ENCODE peak calls at places on chromosomes 1 and 21, in nine cellular contexts. One of them, this sample, is unnamed.

GRCh38 chr1:66764994-66765578 is 12.8 kb downstream of the DYNLT5 start:
- DNase-seq in body of pancreas: peak; percentile 34
- DNase-seq in effector memory CD4-positive, alpha-beta T cell: peak; percentile 24
- DNase-seq in heart right ventricle: peak; percentile 25
- DNase-seq in right lobe of liver: peak; percentile 44
- DNase-seq in hepatocyte: peak; percentile 66
- DNase-seq in left ventricle myocardium inferior: no peak
- DNase-seq in DND-41: peak; percentile 58
- DNase-seq in IMR-90: peak; percentile 66
- DNase-seq in this sample: no peak

GRCh38 chr1:159120317-159120716 is 43.8 kb upstream of the AIM2 start:
- DNase-seq in DND-41: no peak
- DNase-seq in right lobe of liver: no peak
- DNase-seq in body of pancreas: no peak
- DNase-seq in heart right ventricle: no peak
- DNase-seq in IMR-90: no peak
- DNase-seq in hepatocyte: no peak
- DNase-seq in left ventricle myocardium inferior: no peak
- DNase-seq in effector memory CD4-positive, alpha-beta T cell: no peak
- DNase-seq in this sample: no peak

GRCh38 chr1:113434081-113434873 is 44.0 kb downstream of the MAGI3 start:
- DNase-seq in IMR-90: no peak
- DNase-seq in right lobe of liver: no peak
- DNase-seq in left ventricle myocardium inferior: no peak
- DNase-seq in effector memory CD4-positive, alpha-beta T cell: no peak
- DNase-seq in hepatocyte: peak; percentile 22
- DNase-seq in body of pancreas: peak; percentile 23
- DNase-seq in heart right ventricle: no peak
- DNase-seq in DND-41: no peak
- DNase-seq in this sample: no peak

GRCh38 chr1:177849130-177849529 is 120.7 kb downstream of the SEC16B start:
- DNase-seq in DND-41: no peak
- DNase-seq in heart right ventricle: no peak
- DNase-seq in body of pancreas: no peak
- DNase-seq in right lobe of liver: no peak
- DNase-seq in left ventricle myocardium inferior: no peak
- DNase-seq in IMR-90: peak; percentile 55
- DNase-seq in hepatocyte: no peak
- DNase-seq in effector memory CD4-positive, alpha-beta T cell: no peak
- DNase-seq in this sample: no peak

GRCh38 chr1:82515650-82516049 is 714.9 kb downstream of the ADGRL2 start:
- DNase-seq in effector memory CD4-positive, alpha-beta T cell: no peak
- DNase-seq in left ventricle myocardium inferior: no peak
- DNase-seq in right lobe of liver: peak; percentile 60
- DNase-seq in IMR-90: no peak
- DNase-seq in DND-41: no peak
- DNase-seq in heart right ventricle: no peak
- DNase-seq in body of pancreas: no peak
- DNase-seq in hepatocyte: peak; percentile 11
- DNase-seq in this sample: no peak

GRCh38 chr1:235199441-235199840 is 38.4 kb upstream of the RBM34 start:
- DNase-seq in DND-41: no peak
- DNase-seq in right lobe of liver: no peak
- DNase-seq in left ventricle myocardium inferior: no peak
- DNase-seq in hepatocyte: peak; percentile 19
- DNase-seq in IMR-90: peak; percentile 33
- DNase-seq in effector memory CD4-positive, alpha-beta T cell: no peak
- DNase-seq in body of pancreas: no peak
- DNase-seq in heart right ventricle: no peak
- DNase-seq in this sample: no peak

GRCh38 chr1:214901718-214902117 is 180.8 kb upstream of the KCNK2 start:
- DNase-seq in hepatocyte: no peak
- DNase-seq in left ventricle myocardium inferior: no peak
- DNase-seq in right lobe of liver: no peak
- DNase-seq in heart right ventricle: no peak
- DNase-seq in IMR-90: peak; percentile 78
- DNase-seq in effector memory CD4-positive, alpha-beta T cell: no peak
- DNase-seq in DND-41: no peak
- DNase-seq in body of pancreas: no peak
- DNase-seq in this sample: no peak

GRCh38 chr21:24375201-24375600 is 1232.1 kb downstream of the MRPL39 start:
- DNase-seq in heart right ventricle: no peak
- DNase-seq in effector memory CD4-positive, alpha-beta T cell: no peak
- DNase-seq in hepatocyte: no peak
- DNase-seq in body of pancreas: no peak
- DNase-seq in left ventricle myocardium inferior: no peak
- DNase-seq in DND-41: peak; percentile 18
- DNase-seq in right lobe of liver: no peak
- DNase-seq in IMR-90: no peak
- DNase-seq in this sample: no peak

GRCh38 chr1:85295654-85296053 is 19.2 kb upstream of the BCL10 start:
- DNase-seq in hepatocyte: no peak
- DNase-seq in DND-41: no peak
- DNase-seq in left ventricle myocardium inferior: no peak
- DNase-seq in heart right ventricle: no peak
- DNase-seq in effector memory CD4-positive, alpha-beta T cell: no peak
- DNase-seq in right lobe of liver: no peak
- DNase-seq in IMR-90: no peak
- DNase-seq in body of pancreas: no peak
- DNase-seq in this sample: no peak

GRCh38 chr1:23221107-23221506 is 3.8 kb upstream of the HTR1D start:
- DNase-seq in IMR-90: no peak
- DNase-seq in heart right ventricle: no peak
- DNase-seq in right lobe of liver: no peak
- DNase-seq in effector memory CD4-positive, alpha-beta T cell: no peak
- DNase-seq in left ventricle myocardium inferior: no peak
- DNase-seq in body of pancreas: no peak
- DNase-seq in hepatocyte: no peak
- DNase-seq in DND-41: no peak
- DNase-seq in this sample: no peak

GRCh38 chr21:39637971-39638628 is 25.4 kb downstream of the B3GALT5 start:
- DNase-seq in right lobe of liver: no peak
- DNase-seq in IMR-90: no peak
- DNase-seq in hepatocyte: no peak
- DNase-seq in effector memory CD4-positive, alpha-beta T cell: no peak
- DNase-seq in body of pancreas: no peak
- DNase-seq in heart right ventricle: no peak
- DNase-seq in DND-41: no peak
- DNase-seq in left ventricle myocardium inferior: no peak
- DNase-seq in this sample: no peak

GRCh38 chr1:76075188-76075489 is 593 bp downstream of the ST6GALNAC3 start:
- DNase-seq in effector memory CD4-positive, alpha-beta T cell: no peak
- DNase-seq in body of pancreas: no peak
- DNase-seq in DND-41: no peak
- DNase-seq in heart right ventricle: no peak
- DNase-seq in left ventricle myocardium inferior: no peak
- DNase-seq in hepatocyte: no peak
- DNase-seq in right lobe of liver: no peak
- DNase-seq in IMR-90: no peak
- DNase-seq in this sample: no peak
- H3K27ac ChIP-seq in effector memory CD4-positive, alpha-beta T cell: no peak overlapping the region
- H3K27ac ChIP-seq in body of pancreas: peak overlapping the region; percentile 30
- H3K27ac ChIP-seq in DND-41: no peak overlapping the region
- H3K27ac ChIP-seq in heart right ventricle: peak overlapping the region; percentile 80
- H3K27ac ChIP-seq in left ventricle myocardium inferior: peak overlapping the region; percentile 86
- H3K27ac ChIP-seq in hepatocyte: peak overlapping the region; percentile 66
- H3K27ac ChIP-seq in right lobe of liver: peak overlapping the region; percentile 63
- H3K27ac ChIP-seq in IMR-90: no peak overlapping the region
- H3K27ac ChIP-seq in this sample: peak overlapping the region; percentile 74

GRCh38 chr1:31036749-31037500 is 28.6 kb downstream of the PUM1 start:
- DNase-seq in hepatocyte: no peak
- DNase-seq in body of pancreas: no peak
- DNase-seq in heart right ventricle: no peak
- DNase-seq in right lobe of liver: no peak
- DNase-seq in left ventricle myocardium inferior: no peak
- DNase-seq in IMR-90: peak; percentile 42
- DNase-seq in DND-41: no peak
- DNase-seq in effector memory CD4-positive, alpha-beta T cell: no peak
- DNase-seq in this sample: no peak
- H3K4me1 ChIP-seq in hepatocyte: peaks cover 29% of the 10 kb centered on the region
- H3K4me1 ChIP-seq in body of pancreas: peaks cover 14% of the 10 kb centered on the region
- H3K4me1 ChIP-seq in heart right ventricle: peaks cover 70% of the 10 kb centered on the region
- H3K4me1 ChIP-seq in right lobe of liver: no peaks in the 10 kb centered on the region
- H3K4me1 ChIP-seq in left ventricle myocardium inferior: peaks cover 88% of the 10 kb centered on the region
- H3K4me1 ChIP-seq in IMR-90: peaks cover 11% of the 10 kb centered on the region
- H3K4me1 ChIP-seq in DND-41: no peaks in the 10 kb centered on the region
- H3K4me1 ChIP-seq in effector memory CD4-positive, alpha-beta T cell: peaks cover 5% of the 10 kb centered on the region
- H3K4me1 ChIP-seq in this sample: peaks cover 27% of the 10 kb centered on the region

GRCh38 chr21:41769933-41770332 is 3.1 kb upstream of the RIPK4 start:
- DNase-seq in DND-41: no peak
- DNase-seq in body of pancreas: no peak
- DNase-seq in hepatocyte: peak; percentile 22
- DNase-seq in left ventricle myocardium inferior: no peak
- DNase-seq in heart right ventricle: no peak
- DNase-seq in IMR-90: no peak
- DNase-seq in right lobe of liver: no peak
- DNase-seq in effector memory CD4-positive, alpha-beta T cell: no peak
- DNase-seq in this sample: no peak

GRCh38 chr21:41768371-41769042 is 1.7 kb upstream of the RIPK4 start:
- DNase-seq in effector memory CD4-positive, alpha-beta T cell: no peak
- DNase-seq in IMR-90: peak; percentile 85
- DNase-seq in right lobe of liver: peak; percentile 91
- DNase-seq in heart right ventricle: no peak
- DNase-seq in left ventricle myocardium inferior: no peak
- DNase-seq in body of pancreas: peak; percentile 88
- DNase-seq in DND-41: peak; percentile 88
- DNase-seq in hepatocyte: peak; percentile 93
- DNase-seq in this sample: no peak

GRCh38 chr21:41769106-41769505 is 2.3 kb upstream of the RIPK4 start:
- DNase-seq in effector memory CD4-positive, alpha-beta T cell: no peak
- DNase-seq in body of pancreas: no peak
- DNase-seq in hepatocyte: peak; percentile 20
- DNase-seq in left ventricle myocardium inferior: no peak
- DNase-seq in right lobe of liver: no peak
- DNase-seq in heart right ventricle: no peak
- DNase-seq in DND-41: peak; percentile 37
- DNase-seq in IMR-90: no peak
- DNase-seq in this sample: no peak

GRCh38 chr21:41770901-41771624 is 4.2 kb upstream of the RIPK4 start:
- DNase-seq in IMR-90: no peak
- DNase-seq in right lobe of liver: no peak
- DNase-seq in hepatocyte: no peak
- DNase-seq in body of pancreas: no peak
- DNase-seq in effector memory CD4-positive, alpha-beta T cell: no peak
- DNase-seq in heart right ventricle: no peak
- DNase-seq in DND-41: no peak
- DNase-seq in left ventricle myocardium inferior: no peak
- DNase-seq in this sample: no peak

DNA sequence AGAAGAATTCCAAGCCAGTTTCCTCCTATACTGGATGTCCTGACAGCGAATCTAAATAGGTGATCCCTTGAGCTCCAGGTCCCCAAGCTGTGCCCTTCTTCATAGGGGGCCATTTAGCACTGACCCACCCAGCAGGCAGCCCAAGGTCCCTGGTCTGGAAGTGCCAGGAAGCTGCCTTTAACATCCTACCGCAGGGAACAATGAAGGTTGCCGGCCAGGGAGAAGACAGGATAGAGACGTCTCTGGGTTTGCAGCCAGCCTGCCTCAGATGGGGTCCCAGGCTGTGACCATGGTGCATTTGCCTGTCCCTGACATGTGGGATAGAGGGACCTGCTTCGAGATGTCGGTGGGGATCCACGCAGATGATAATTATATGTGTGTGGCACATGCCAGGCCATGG is 2.7 kb upstream of the RIPK4 start:
- DNase-seq in IMR-90: no peak
- DNase-seq in heart right ventricle: no peak
- DNase-seq in body of pancreas: no peak
- DNase-seq in left ventricle myocardium inferior: no peak
- DNase-seq in hepatocyte: peak; percentile 3
- DNase-seq in effector memory CD4-positive, alpha-beta T cell: no peak
- DNase-seq in right lobe of liver: no peak
- DNase-seq in DND-41: no peak
- DNase-seq in this sample: no peak
- H3K27ac ChIP-seq in IMR-90: no peak overlapping the region
- H3K27ac ChIP-seq in heart right ventricle: no peak overlapping the region
- H3K27ac ChIP-seq in body of pancreas: peak overlapping the region; percentile 96
- H3K27ac ChIP-seq in left ventricle myocardium inferior: no peak overlapping the region
- H3K27ac ChIP-seq in hepatocyte: peak overlapping the region; percentile 47
- H3K27ac ChIP-seq in effector memory CD4-positive, alpha-beta T cell: no peak overlapping the region
- H3K27ac ChIP-seq in right lobe of liver: peak overlapping the region; percentile 93
- H3K27ac ChIP-seq in DND-41: peak overlapping the region; percentile 96
- H3K27ac ChIP-seq in this sample: no peak overlapping the region

GRCh38 chr1:12339861-12340557 is 110.2 kb downstream of the VPS13D start:
- DNase-seq in hepatocyte: peak; percentile 27
- DNase-seq in right lobe of liver: no peak
- DNase-seq in body of pancreas: no peak
- DNase-seq in left ventricle myocardium inferior: no peak
- DNase-seq in DND-41: no peak
- DNase-seq in IMR-90: no peak
- DNase-seq in heart right ventricle: no peak
- DNase-seq in effector memory CD4-positive, alpha-beta T cell: no peak
- DNase-seq in this sample: no peak

GRCh38 chr1:12344611-12345299 is 114.9 kb downstream of the VPS13D start:
- DNase-seq in body of pancreas: no peak
- DNase-seq in left ventricle myocardium inferior: no peak
- DNase-seq in IMR-90: no peak
- DNase-seq in right lobe of liver: peak; percentile 45
- DNase-seq in heart right ventricle: peak; percentile 37
- DNase-seq in effector memory CD4-positive, alpha-beta T cell: no peak
- DNase-seq in DND-41: no peak
- DNase-seq in hepatocyte: no peak
- DNase-seq in this sample: no peak

GRCh38 chr1:12341667-12342066 is 111.8 kb downstream of the VPS13D start:
- DNase-seq in right lobe of liver: no peak
- DNase-seq in effector memory CD4-positive, alpha-beta T cell: no peak
- DNase-seq in left ventricle myocardium inferior: no peak
- DNase-seq in hepatocyte: no peak
- DNase-seq in body of pancreas: no peak
- DNase-seq in IMR-90: no peak
- DNase-seq in heart right ventricle: no peak
- DNase-seq in DND-41: no peak
- DNase-seq in this sample: no peak

GRCh38 chr1:12343823-12344487 is 114.1 kb downstream of the VPS13D start:
- DNase-seq in effector memory CD4-positive, alpha-beta T cell: no peak
- DNase-seq in IMR-90: no peak
- DNase-seq in body of pancreas: no peak
- DNase-seq in left ventricle myocardium inferior: no peak
- DNase-seq in heart right ventricle: no peak
- DNase-seq in right lobe of liver: no peak
- DNase-seq in DND-41: no peak
- DNase-seq in hepatocyte: no peak
- DNase-seq in this sample: no peak

DNA sequence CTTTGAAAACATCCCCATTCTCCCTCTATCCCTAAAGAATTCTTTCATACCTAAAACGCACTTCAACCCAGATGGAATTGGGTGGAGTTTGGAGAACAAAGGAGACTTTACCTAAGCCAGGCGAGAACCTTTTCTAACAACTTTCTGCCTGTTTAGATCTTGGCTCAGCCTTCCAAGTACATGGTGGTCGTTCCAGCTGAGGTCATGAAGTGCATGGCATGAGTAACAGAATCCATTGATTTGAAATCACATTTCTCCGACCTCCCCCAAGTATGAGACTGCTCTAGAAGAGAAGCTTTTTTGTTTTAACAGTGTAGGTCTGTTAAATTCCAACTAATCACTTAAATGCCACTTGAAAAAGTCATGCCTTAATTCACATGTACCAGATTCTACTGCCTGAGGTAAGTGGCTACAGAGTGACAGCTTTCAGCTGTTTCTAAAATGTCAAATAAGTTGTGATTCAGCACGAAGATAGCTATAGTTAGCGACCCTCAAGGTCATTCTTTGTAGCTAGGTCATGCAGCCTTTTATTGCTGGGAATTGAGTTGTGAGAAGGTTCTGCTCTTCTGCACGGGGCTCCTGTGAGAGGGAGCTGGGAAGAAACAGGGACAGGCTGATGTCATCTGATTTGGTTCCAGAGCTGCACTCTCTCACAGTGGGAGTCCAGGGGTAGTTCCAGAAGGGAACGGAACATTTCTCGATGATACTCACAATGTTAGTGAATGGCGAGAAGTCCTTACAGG is 112.6 kb downstream of the VPS13D start:
- DNase-seq in hepatocyte: no peak
- DNase-seq in DND-41: no peak
- DNase-seq in right lobe of liver: no peak
- DNase-seq in IMR-90: no peak
- DNase-seq in heart right ventricle: peak; percentile 36
- DNase-seq in effector memory CD4-positive, alpha-beta T cell: no peak
- DNase-seq in left ventricle myocardium inferior: no peak
- DNase-seq in body of pancreas: no peak
- DNase-seq in this sample: no peak
- H3K4me1 ChIP-seq in hepatocyte: peaks cover 26% of the 10 kb centered on the region
- H3K4me1 ChIP-seq in DND-41: no peaks in the 10 kb centered on the region
- H3K4me1 ChIP-seq in right lobe of liver: no peaks in the 10 kb centered on the region
- H3K4me1 ChIP-seq in IMR-90: no peaks in the 10 kb centered on the region
- H3K4me1 ChIP-seq in heart right ventricle: peaks cover 99% of the 10 kb centered on the region
- H3K4me1 ChIP-seq in effector memory CD4-positive, alpha-beta T cell: peaks cover 20% of the 10 kb centered on the region
- H3K4me1 ChIP-seq in left ventricle myocardium inferior: peaks cover 98% of the 10 kb centered on the region
- H3K4me1 ChIP-seq in body of pancreas: peaks cover 86% of the 10 kb centered on the region
- H3K4me1 ChIP-seq in this sample: peaks cover 11% of the 10 kb centered on the region

This sample was measured in lung.